ENCODE peak calls at places on chromosomes 11 and 22, in five cellular contexts. One of them, this sample, is unnamed.

GRCh38 chr11:46674463-46675287 is 25.7 kb downstream of the ARHGAP1 start:
- DNase-seq in Peyer's patch: no peak
- DNase-seq in small intestine: peak
- DNase-seq in Right ventricle myocardium superior: peak
- DNase-seq in MV-4-11: peak
- DNase-seq in this sample: no peak

GRCh38 chr22:37054078-37054440 is 2.5 kb downstream of the KCTD17 start:
- DNase-seq in MV-4-11: no peak
- DNase-seq in Right ventricle myocardium superior: no peak
- DNase-seq in small intestine: peak
- DNase-seq in Peyer's patch: no peak
- DNase-seq in this sample: no peak

GRCh38 chr22:23282089-23282501 is 101.8 kb downstream of the BCR start:
- DNase-seq in small intestine: peak
- DNase-seq in Peyer's patch: peak
- DNase-seq in Right ventricle myocardium superior: peak
- DNase-seq in MV-4-11: peak
- DNase-seq in this sample: no peak

GRCh38 chr22:41762980-41763779 is 37.3 kb upstream of the CCDC134 start:
- DNase-seq in Right ventricle myocardium superior: peak
- DNase-seq in small intestine: no peak
- DNase-seq in Peyer's patch: no peak
- DNase-seq in MV-4-11: peak
- DNase-seq in this sample: no peak

GRCh38 chr11:60056349-60056969 is at the start of gene MS4A3:
- DNase-seq in Peyer's patch: no peak
- DNase-seq in MV-4-11: peak
- DNase-seq in Right ventricle myocardium superior: no peak
- DNase-seq in small intestine: no peak
- DNase-seq in this sample: no peak

GRCh38 chr11:82250047-82250446 is 483.6 kb downstream of the FAM181B start:
- DNase-seq in Peyer's patch: no peak
- DNase-seq in MV-4-11: no peak
- DNase-seq in Right ventricle myocardium superior: no peak
- DNase-seq in small intestine: no peak
- DNase-seq in this sample: peak

GRCh38 chr22:19799322-19800190 is 39.0 kb downstream of the TBX1 start:
- DNase-seq in Right ventricle myocardium superior: peak
- DNase-seq in small intestine: no peak
- DNase-seq in MV-4-11: no peak
- DNase-seq in Peyer's patch: no peak
- DNase-seq in this sample: no peak

GRCh38 chr11:20353829-20354434 is 9.6 kb upstream of the HTATIP2 start:
- DNase-seq in Peyer's patch: no peak
- DNase-seq in Right ventricle myocardium superior: no peak
- DNase-seq in MV-4-11: no peak
- DNase-seq in small intestine: peak
- DNase-seq in this sample: no peak

GRCh38 chr11:2272946-2273280 is 2.5 kb upstream of the ASCL2 start:
- DNase-seq in Right ventricle myocardium superior: peak
- DNase-seq in small intestine: no peak
- DNase-seq in MV-4-11: no peak
- DNase-seq in Peyer's patch: peak
- DNase-seq in this sample: no peak

GRCh38 chr11:45489281-45489906 is 176.0 kb downstream of the CHST1 start:
- DNase-seq in Right ventricle myocardium superior: no peak
- DNase-seq in small intestine: no peak
- DNase-seq in MV-4-11: no peak
- DNase-seq in Peyer's patch: peak
- DNase-seq in this sample: no peak

GRCh38 chr11:32405592-32405991 is 29.7 kb downstream of the WT1 start:
- DNase-seq in Right ventricle myocardium superior: no peak
- DNase-seq in MV-4-11: no peak
- DNase-seq in Peyer's patch: no peak
- DNase-seq in small intestine: no peak
- DNase-seq in this sample: no peak

GRCh38 chr22:35656284-35656752 is 8.1 kb downstream of the APOL6 start:
- DNase-seq in small intestine: no peak
- DNase-seq in Peyer's patch: no peak
- DNase-seq in MV-4-11: no peak
- DNase-seq in Right ventricle myocardium superior: no peak
- DNase-seq in this sample: no peak

GRCh38 chr11:13503393-13503792 is 7.6 kb upstream of the PTH start:
- DNase-seq in Right ventricle myocardium superior: no peak
- DNase-seq in Peyer's patch: no peak
- DNase-seq in small intestine: no peak
- DNase-seq in MV-4-11: no peak
- DNase-seq in this sample: no peak

GRCh38 chr22:33519974-33520903 is 400.0 kb downstream of the LARGE1 start:
- DNase-seq in Right ventricle myocardium superior: no peak
- DNase-seq in Peyer's patch: no peak
- DNase-seq in small intestine: no peak
- DNase-seq in MV-4-11: no peak
- DNase-seq in this sample: no peak

GRCh38 chr22:47041201-47042115 is 279.0 kb downstream of the TBC1D22A start:
- DNase-seq in small intestine: no peak
- DNase-seq in MV-4-11: no peak
- DNase-seq in Right ventricle myocardium superior: peak
- DNase-seq in Peyer's patch: peak
- DNase-seq in this sample: no peak

GRCh38 chr11:46238967-46239800 is 38.3 kb upstream of the CREB3L1 start:
- DNase-seq in MV-4-11: peak
- DNase-seq in Right ventricle myocardium superior: peak
- DNase-seq in small intestine: peak
- DNase-seq in Peyer's patch: peak
- DNase-seq in this sample: no peak

GRCh38 chr11:133801356-133801755 is 44.0 kb downstream of the SPATA19 start:
- DNase-seq in small intestine: no peak
- DNase-seq in MV-4-11: no peak
- DNase-seq in Peyer's patch: no peak
- DNase-seq in Right ventricle myocardium superior: no peak
- DNase-seq in this sample: no peak

GRCh38 chr11:95451682-95452081 is 220.7 kb upstream of the SESN3 start:
- DNase-seq in MV-4-11: peak
- DNase-seq in Peyer's patch: no peak
- DNase-seq in small intestine: no peak
- DNase-seq in Right ventricle myocardium superior: no peak
- DNase-seq in this sample: no peak

GRCh38 chr22:47275479-47276218 is 513.2 kb downstream of the TBC1D22A start:
- DNase-seq in Right ventricle myocardium superior: no peak
- DNase-seq in small intestine: no peak
- DNase-seq in Peyer's patch: peak
- DNase-seq in MV-4-11: no peak
- DNase-seq in this sample: no peak

GRCh38 chr22:26812731-26813130 is 155.3 kb downstream of the MIAT start:
- DNase-seq in Peyer's patch: no peak
- DNase-seq in Right ventricle myocardium superior: no peak
- DNase-seq in small intestine: no peak
- DNase-seq in MV-4-11: no peak
- DNase-seq in this sample: no peak

GRCh38 chr11:115924744-115925567 is 420.7 kb upstream of the CADM1 start:
- DNase-seq in small intestine: no peak
- DNase-seq in Right ventricle myocardium superior: no peak
- DNase-seq in Peyer's patch: no peak
- DNase-seq in MV-4-11: no peak
- DNase-seq in this sample: no peak

GRCh38 chr11:32056445-32056844 is 34.4 kb upstream of the RCN1 start:
- DNase-seq in Peyer's patch: no peak
- DNase-seq in small intestine: no peak
- DNase-seq in MV-4-11: peak
- DNase-seq in Right ventricle myocardium superior: no peak
- DNase-seq in this sample: no peak

GRCh38 chr11:65291613-65292012 is 23.1 kb upstream of the CDC42EP2 start:
- DNase-seq in Right ventricle myocardium superior: no peak
- DNase-seq in Peyer's patch: no peak
- DNase-seq in MV-4-11: peak
- DNase-seq in small intestine: no peak
- DNase-seq in this sample: no peak

This sample was measured in LNCaP clone FGC.